ENCODE peak calls at places on chromosome 21, in nine cellular contexts. T, U, I, X, P, W, S, O and Z are unnamed samples. For H3K4me1, the result is how much of the 10 kb centered on the place peaks cover.

GRCh38 chr21:35989185-35989735 is 71.1 kb downstream of the SETD4 start:
- DNase-seq in T (peak), U (no peak), I (no peak), X (no peak), P (no peak), W (no peak), S (peak), O (peak), Z (peak)

GRCh38 chr21:26097475-26097874 is 73.1 kb downstream of the APP start:
- DNase-seq in T (no peak), U (no peak), I (no peak), X (no peak), P (no peak), W (no peak), S (no peak), O (no peak), Z (no peak)

GRCh38 chr21:29168874-29169273 is 38.4 kb downstream of the MAP3K7CL start:
- DNase-seq in T (no peak), U (no peak), I (no peak), X (no peak), P (no peak), W (no peak), S (no peak), O (no peak), Z (peak)

GRCh38 chr21:17270234-17270633 is 242.6 kb upstream of the CXADR start:
- DNase-seq in T (peak), U (peak), I (no peak), X (peak), P (no peak), W (no peak), S (peak), O (peak), Z (no peak)

GRCh38 chr21:36696640-36697472 is 2.1 kb upstream of the SIM2 start:
- DNase-seq in T (no peak), U (no peak), I (no peak), X (peak), P (no peak), W (no peak), S (no peak), O (no peak), Z (no peak)

GRCh38 chr21:45537111-45537745 is 5.0 kb downstream of the SLC19A1 start:
- DNase-seq in T (no peak), U (no peak), I (no peak), X (no peak), P (no peak), W (no peak), S (no peak), O (peak), Z (no peak)

GRCh38 chr21:38259665-38260064 is 2.9 kb downstream of the KCNJ15 start:
- DNase-seq in T (no peak), U (no peak), I (no peak), X (no peak), P (no peak), W (no peak), S (no peak), O (no peak), Z (no peak)

GRCh38 chr21:43311303-43311817 is 115.6 kb downstream of the SIK1 start:
- DNase-seq in T (peak), U (no peak), I (no peak), X (no peak), P (no peak), W (peak), S (no peak), O (no peak), Z (peak)

GRCh38 chr21:42655797-42656770 is 2.7 kb downstream of the PDE9A start:
- DNase-seq in T (peak), U (no peak), I (no peak), X (peak), P (no peak), W (peak), S (no peak), O (no peak), Z (peak)

GRCh38 chr21:46011267-46011967 is 29.8 kb downstream of the COL6A1 start:
- DNase-seq in T (no peak), U (no peak), I (no peak), X (no peak), P (no peak), W (peak), S (no peak), O (no peak), Z (no peak)

GRCh38 chr21:44918581-44919033 is 2.1 kb downstream of the ITGB2 start:
- DNase-seq in T (no peak), U (no peak), I (no peak), X (peak), P (no peak), W (no peak), S (no peak), O (no peak), Z (no peak)

GRCh38 chr21:36841866-36842265 is 124.6 kb downstream of the HLCS start:
- DNase-seq in T (no peak), U (no peak), I (no peak), X (no peak), P (no peak), W (no peak), S (peak), O (no peak), Z (no peak)

GRCh38 chr21:36976882-36977651 is 10.6 kb upstream of the HLCS start:
- DNase-seq in T (peak), U (peak), I (no peak), X (peak), P (no peak), W (no peak), S (peak), O (no peak), Z (no peak)

GRCh38 chr21:17428484-17428869 is 84.4 kb upstream of the CXADR start:
- DNase-seq in T (no peak), U (no peak), I (no peak), X (no peak), P (no peak), W (no peak), S (no peak), O (no peak), Z (no peak)

GRCh38 chr21:28336299-28336698 is 656.4 kb downstream of the LTN1 start:
- DNase-seq in T (peak), U (no peak), I (no peak), X (peak), P (no peak), W (no peak), S (peak), O (no peak), Z (peak)

GRCh38 chr21:46500224-46500861 is 41.7 kb downstream of the DIP2A start:
- DNase-seq in T (no peak), U (no peak), I (no peak), X (no peak), P (no peak), W (no peak), S (peak), O (no peak), Z (peak)

GRCh38 chr21:22421416-22422190 is 1423.4 kb downstream of the NCAM2 start:
- DNase-seq in T (no peak), U (no peak), I (no peak), X (no peak), P (no peak), W (no peak), S (no peak), O (no peak), Z (no peak)

GRCh38 chr21:15850645-15851044 is 120.9 kb downstream of the USP25 start:
- DNase-seq in T (no peak), U (no peak), I (no peak), X (no peak), P (no peak), W (no peak), S (peak), O (no peak), Z (no peak)

GRCh38 chr21:46472246-46472645 is 13.6 kb downstream of the DIP2A start:
- DNase-seq in T (no peak), U (no peak), I (no peak), X (no peak), P (no peak), W (no peak), S (no peak), O (no peak), Z (no peak)

GRCh38 chr21:45136927-45137611 is 62.7 kb downstream of the ADARB1 start:
- DNase-seq in T (peak), U (peak), I (peak), X (peak), P (peak), W (peak), S (peak), O (peak), Z (peak)

GRCh38 chr21:17925900-17926299 is 106.7 kb upstream of the C21orf91 start:
- DNase-seq in T (no peak), U (no peak), I (no peak), X (peak), P (no peak), W (no peak), S (peak), O (no peak), Z (no peak)

GRCh38 chr21:42486551-42486950 is 9.5 kb downstream of the RSPH1 start:
- DNase-seq in T (no peak), U (no peak), I (no peak), X (no peak), P (no peak), W (no peak), S (no peak), O (no peak), Z (no peak)

GRCh38 chr21:36723371-36723881 is 24.5 kb downstream of the SIM2 start:
- DNase-seq in T (no peak), U (no peak), I (no peak), X (no peak), P (no peak), W (no peak), S (no peak), O (no peak), Z (peak)

GRCh38 chr21:44737706-44738354 is 26.5 kb upstream of the TSPEAR start:
- DNase-seq in T (no peak), U (no peak), I (no peak), X (peak), P (no peak), W (no peak), S (peak), O (no peak), Z (no peak)

DNA sequence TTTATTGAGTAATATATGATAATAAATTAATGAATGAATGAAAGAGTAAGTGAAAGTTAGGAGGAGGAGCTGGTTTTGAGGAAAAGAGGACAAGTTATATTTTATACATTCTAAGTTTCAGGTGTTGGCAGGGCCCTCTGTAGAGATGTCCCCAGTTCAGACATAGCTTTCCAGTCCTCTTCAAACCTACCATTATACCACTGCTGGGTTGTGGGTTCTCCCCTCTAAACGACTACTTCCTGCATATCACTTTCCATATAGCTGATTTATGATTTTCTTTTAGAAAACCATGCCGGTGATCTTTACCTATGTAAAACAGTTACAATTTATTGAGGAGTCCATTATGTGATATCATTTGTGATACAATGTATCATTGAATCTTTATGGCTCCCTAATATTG is 116.9 kb downstream of the RUNX1 start:
- DNase-seq in T (no peak), U (no peak), I (no peak), X (no peak), P (no peak), W (no peak), S (no peak), O (no peak), Z (no peak)
- H3K4me1 ChIP-seq in T (under half), U (under half), I (under half), X (under half), P (under half), W (under half), S (under half), O (under half), Z (under half)

DNA sequence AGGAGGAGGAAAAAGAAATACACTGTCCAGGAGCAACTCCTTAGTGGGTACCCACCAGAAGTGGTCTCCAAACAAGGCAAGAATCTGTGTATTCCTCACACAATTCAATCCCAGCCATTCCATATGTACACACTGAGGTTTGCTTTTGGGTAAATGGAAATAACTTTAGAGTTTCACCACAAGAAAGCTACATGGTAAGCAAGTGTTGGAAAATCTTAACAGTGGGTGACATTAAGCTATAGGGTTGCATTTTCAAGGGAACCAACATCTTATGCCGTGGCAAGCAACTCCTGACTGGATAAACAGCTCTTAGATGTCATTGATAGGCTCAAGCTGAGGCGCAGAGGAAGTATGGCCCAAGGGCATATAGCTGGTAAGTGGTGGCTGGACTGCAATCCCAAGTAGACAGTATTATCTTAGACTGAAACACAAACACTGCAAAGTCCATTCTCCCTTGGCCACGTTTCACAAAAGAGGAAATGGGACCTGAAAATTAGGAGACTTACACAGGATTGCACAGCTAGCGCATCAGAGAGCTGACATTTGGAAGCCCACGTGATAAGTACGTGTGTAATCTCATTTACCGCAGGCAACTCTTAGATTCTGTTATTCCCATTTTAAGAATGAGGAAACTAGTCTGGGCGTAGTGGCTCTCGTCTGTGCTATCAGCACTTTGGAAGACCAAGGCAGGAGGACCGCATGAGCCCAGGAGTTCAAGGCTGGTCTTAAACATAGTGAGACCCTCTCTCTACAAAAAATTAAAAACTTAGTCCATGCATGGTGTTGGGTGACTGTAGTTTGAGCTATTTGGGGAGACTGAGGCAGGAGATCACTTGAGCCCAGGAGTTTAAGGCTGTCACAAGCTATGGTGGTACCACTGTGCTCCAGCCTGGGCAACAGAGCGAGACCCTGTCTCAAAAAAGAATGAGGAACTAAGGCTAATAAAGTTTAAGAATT is 4.0 kb upstream of the BRWD1 start:
- DNase-seq in T (peak), U (peak), I (no peak), X (no peak), P (no peak), W (no peak), S (no peak), O (no peak), Z (peak)
- H3K4me3 ChIP-seq in T (no peak), U (no peak), I (no peak), X (no peak), P (no peak), W (no peak), S (no peak), O (no peak), Z (no peak)

GRCh38 chr21:34523019-34523418 is 11.0 kb upstream of the KCNE1 start:
- DNase-seq in T (peak), U (no peak), I (no peak), X (no peak), P (no peak), W (peak), S (no peak), O (no peak), Z (peak)
- H3K4me1 ChIP-seq in T (under half), U (under half), I (under half), X (under half), P (under half), W (under half), S (under half), O (under half), Z (under half)

GRCh38 chr21:31186916-31187315 is 148.6 kb upstream of the KRTAP19-8 start:
- DNase-seq in T (no peak), U (no peak), I (no peak), X (peak), P (no peak), W (no peak), S (no peak), O (no peak), Z (no peak)

GRCh38 chr21:31187499-31187898 is 149.2 kb upstream of the KRTAP19-8 start:
- DNase-seq in T (no peak), U (no peak), I (no peak), X (peak), P (no peak), W (no peak), S (no peak), O (no peak), Z (no peak)

GRCh38 chr21:31182231-31183129 is 144.2 kb upstream of the KRTAP19-8 start:
- DNase-seq in T (no peak), U (no peak), I (no peak), X (no peak), P (no peak), W (no peak), S (no peak), O (no peak), Z (no peak)

GRCh38 chr21:31185663-31186062 is 147.4 kb upstream of the KRTAP19-8 start:
- DNase-seq in T (no peak), U (no peak), I (no peak), X (no peak), P (no peak), W (no peak), S (no peak), O (no peak), Z (no peak)

DNA sequence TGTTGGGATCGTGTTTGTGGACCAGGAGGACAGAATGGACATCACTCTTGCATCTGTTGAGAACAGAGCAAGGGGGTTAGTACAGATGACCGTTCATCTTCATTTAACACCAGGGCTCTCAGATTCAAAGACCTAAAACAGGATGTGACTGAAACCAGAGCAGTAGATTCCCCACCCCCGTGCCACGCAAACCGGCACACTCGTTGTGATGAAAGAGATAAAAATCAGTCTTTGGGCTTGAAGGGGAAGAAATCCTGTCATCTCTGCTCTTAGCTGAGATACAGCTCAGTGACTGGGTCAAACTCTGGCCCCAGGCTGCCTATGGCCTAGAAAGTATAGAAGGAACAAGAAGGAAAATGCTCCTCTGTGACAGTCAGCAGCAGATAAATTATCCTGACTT is 146.2 kb upstream of the KRTAP19-8 start:
- DNase-seq in T (no peak), U (no peak), I (no peak), X (peak), P (no peak), W (no peak), S (no peak), O (no peak), Z (no peak)
- H3K4me3 ChIP-seq in T (no peak), U (no peak), I (no peak), X (no peak), P (no peak), W (no peak), S (no peak), O (no peak), Z (no peak)

DNA sequence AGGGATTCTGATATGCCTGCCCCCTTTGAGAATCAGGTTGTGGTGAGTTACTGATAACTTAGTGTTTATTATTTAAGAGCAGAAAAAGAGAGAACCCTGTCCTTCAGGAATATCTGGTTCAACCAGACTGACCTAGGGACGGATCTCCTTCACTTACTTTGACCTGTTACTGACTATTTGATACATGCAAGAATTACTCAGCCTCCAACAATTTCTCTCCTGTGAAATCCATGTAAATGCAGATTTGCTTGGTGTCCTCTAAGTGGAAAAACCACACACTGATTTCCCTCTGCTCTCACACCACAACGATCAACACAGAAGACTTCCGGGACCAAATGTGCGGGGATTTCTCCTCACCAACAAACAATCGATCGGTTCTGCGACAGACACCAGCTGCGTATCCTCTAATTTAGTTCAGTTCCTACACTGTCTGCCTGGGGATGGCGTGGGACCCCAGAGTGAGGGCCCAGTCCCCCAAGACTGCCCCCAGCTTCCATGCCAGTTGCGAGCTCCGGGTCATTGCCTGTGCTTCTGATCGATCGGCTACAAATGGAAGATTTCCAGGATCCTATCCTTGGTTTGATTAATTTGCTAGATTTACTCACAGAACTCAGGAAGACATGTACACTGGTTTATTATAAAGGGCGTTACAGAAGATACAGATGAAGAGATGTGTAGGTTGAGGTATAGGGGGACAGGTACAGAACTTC is 51.7 kb downstream of the BACE2 start:
- DNase-seq in T (no peak), U (peak), I (no peak), X (no peak), P (no peak), W (no peak), S (no peak), O (no peak), Z (no peak)
- H3K4me1 ChIP-seq in T (under half), U (under half), I (under half), X (under half), P (under half), W (under half), S (under half), O (under half), Z (under half)

GRCh38 chr21:33069243-33069642 is 698 bp upstream of the OLIG1 start:
- DNase-seq in T (no peak), U (no peak), I (no peak), X (no peak), P (no peak), W (no peak), S (no peak), O (no peak), Z (no peak)

GRCh38 chr21:33069645-33069993 is 322 bp upstream of the OLIG1 start:
- DNase-seq in T (no peak), U (no peak), I (no peak), X (no peak), P (no peak), W (no peak), S (no peak), O (no peak), Z (no peak)

GRCh38 chr21:33069994-33070811 is at the start of gene OLIG1:
- DNase-seq in T (peak), U (no peak), I (peak), X (peak), P (no peak), W (peak), S (peak), O (no peak), Z (peak)

GRCh38 chr21:33070921-33071877 is 1.3 kb downstream of the OLIG1 start:
- DNase-seq in T (no peak), U (no peak), I (no peak), X (peak), P (no peak), W (no peak), S (peak), O (no peak), Z (no peak)

DNA sequence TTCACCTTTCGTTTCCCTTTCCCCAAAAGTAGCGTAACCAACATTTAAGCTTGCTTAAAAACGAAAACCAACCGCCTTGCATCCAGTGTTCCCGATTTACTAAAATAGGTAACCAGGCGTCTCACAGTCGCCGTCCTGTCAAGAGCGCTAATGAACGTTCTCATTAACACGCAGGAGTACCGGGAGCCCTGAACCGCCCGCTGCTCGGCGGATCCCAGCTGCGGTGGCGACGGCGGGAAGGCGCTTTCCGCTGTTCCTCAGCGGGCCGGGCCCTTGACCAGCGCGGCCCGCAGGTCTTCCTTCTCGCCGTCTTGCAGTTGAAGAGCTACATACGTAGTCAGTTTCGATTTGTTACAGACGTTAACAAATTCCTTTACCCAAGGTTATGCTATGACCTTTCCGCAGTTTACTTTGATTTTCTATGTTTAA is 2.0 kb downstream of the OLIG1 start:
- DNase-seq in T (no peak), U (no peak), I (no peak), X (peak), P (no peak), W (no peak), S (peak), O (no peak), Z (no peak)
- H3K4me3 ChIP-seq in T (no peak), U (peak), I (peak), X (no peak), P (no peak), W (peak), S (peak), O (peak), Z (peak)